ENCODE peak calls at places on chromosome 1, in nine cellular contexts. One of them, this sample, is unnamed.

GRCh38 chr1:151133339-151133761 is 13.1 kb downstream of the SEMA6C start:
- DNase-seq in lower lobe of right lung: no peak
- DNase-seq in HFFc6: no peak
- DNase-seq in tibial artery: peak
- DNase-seq in tibial nerve: no peak
- DNase-seq in PC-9: no peak
- DNase-seq in fibroblast of mammary gland: peak
- DNase-seq in colonic mucosa: no peak
- DNase-seq in GM23338: peak
- DNase-seq in this sample: no peak

GRCh38 chr1:183205196-183205781 is 19.2 kb downstream of the LAMC2 start:
- DNase-seq in PC-9: no peak
- DNase-seq in colonic mucosa: no peak
- DNase-seq in GM23338: no peak
- DNase-seq in HFFc6: peak
- DNase-seq in tibial nerve: peak
- DNase-seq in tibial artery: peak
- DNase-seq in lower lobe of right lung: no peak
- DNase-seq in fibroblast of mammary gland: peak
- DNase-seq in this sample: no peak

GRCh38 chr1:169106921-169107672 is 607 bp downstream of the ATP1B1 start:
- DNase-seq in HFFc6: peak
- DNase-seq in colonic mucosa: peak
- DNase-seq in PC-9: no peak
- DNase-seq in lower lobe of right lung: peak
- DNase-seq in fibroblast of mammary gland: peak
- DNase-seq in tibial artery: no peak
- DNase-seq in tibial nerve: no peak
- DNase-seq in GM23338: peak
- DNase-seq in this sample: peak

GRCh38 chr1:219185486-219186117 is 11.9 kb downstream of the LYPLAL1 start:
- DNase-seq in colonic mucosa: no peak
- DNase-seq in PC-9: no peak
- DNase-seq in tibial nerve: no peak
- DNase-seq in fibroblast of mammary gland: peak
- DNase-seq in lower lobe of right lung: no peak
- DNase-seq in GM23338: no peak
- DNase-seq in HFFc6: no peak
- DNase-seq in tibial artery: no peak
- DNase-seq in this sample: no peak

GRCh38 chr1:214678386-214678785 is 75.4 kb downstream of the CENPF start:
- DNase-seq in tibial artery: no peak
- DNase-seq in HFFc6: no peak
- DNase-seq in PC-9: no peak
- DNase-seq in fibroblast of mammary gland: peak
- DNase-seq in lower lobe of right lung: no peak
- DNase-seq in tibial nerve: no peak
- DNase-seq in colonic mucosa: peak
- DNase-seq in GM23338: no peak
- DNase-seq in this sample: no peak

GRCh38 chr1:156705918-156706646 is 699 bp upstream of the CRABP2 start:
- DNase-seq in tibial nerve: peak
- DNase-seq in GM23338: peak
- DNase-seq in PC-9: no peak
- DNase-seq in fibroblast of mammary gland: peak
- DNase-seq in tibial artery: peak
- DNase-seq in HFFc6: no peak
- DNase-seq in lower lobe of right lung: peak
- DNase-seq in colonic mucosa: peak
- DNase-seq in this sample: peak

GRCh38 chr1:221117548-221117951 is 238.3 kb downstream of the HLX start:
- DNase-seq in fibroblast of mammary gland: peak
- DNase-seq in lower lobe of right lung: no peak
- DNase-seq in GM23338: no peak
- DNase-seq in tibial artery: peak
- DNase-seq in HFFc6: peak
- DNase-seq in tibial nerve: peak
- DNase-seq in colonic mucosa: no peak
- DNase-seq in PC-9: peak
- DNase-seq in this sample: no peak

GRCh38 chr1:28982198-28982597 is 67.8 kb downstream of the EPB41 start:
- DNase-seq in colonic mucosa: no peak
- DNase-seq in fibroblast of mammary gland: no peak
- DNase-seq in tibial nerve: no peak
- DNase-seq in GM23338: no peak
- DNase-seq in lower lobe of right lung: no peak
- DNase-seq in tibial artery: no peak
- DNase-seq in HFFc6: no peak
- DNase-seq in PC-9: no peak
- DNase-seq in this sample: no peak

GRCh38 chr1:7516341-7516740 is 254.8 kb upstream of the VAMP3 start:
- DNase-seq in HFFc6: peak
- DNase-seq in tibial artery: no peak
- DNase-seq in colonic mucosa: no peak
- DNase-seq in GM23338: peak
- DNase-seq in lower lobe of right lung: peak
- DNase-seq in PC-9: no peak
- DNase-seq in tibial nerve: no peak
- DNase-seq in fibroblast of mammary gland: no peak
- DNase-seq in this sample: no peak

GRCh38 chr1:8198522-8198921 is 119.4 kb upstream of the SLC45A1 start:
- DNase-seq in PC-9: no peak
- DNase-seq in fibroblast of mammary gland: no peak
- DNase-seq in tibial artery: no peak
- DNase-seq in GM23338: no peak
- DNase-seq in tibial nerve: no peak
- DNase-seq in HFFc6: no peak
- DNase-seq in colonic mucosa: no peak
- DNase-seq in lower lobe of right lung: peak
- DNase-seq in this sample: no peak

GRCh38 chr1:230307213-230307612 is 118.9 kb downstream of the PGBD5 start:
- DNase-seq in colonic mucosa: no peak
- DNase-seq in HFFc6: no peak
- DNase-seq in tibial artery: no peak
- DNase-seq in fibroblast of mammary gland: no peak
- DNase-seq in tibial nerve: no peak
- DNase-seq in lower lobe of right lung: no peak
- DNase-seq in GM23338: no peak
- DNase-seq in PC-9: peak
- DNase-seq in this sample: no peak

GRCh38 chr1:31714442-31715096 is 10.8 kb upstream of the COL16A1 start:
- DNase-seq in lower lobe of right lung: no peak
- DNase-seq in PC-9: peak
- DNase-seq in tibial nerve: peak
- DNase-seq in tibial artery: peak
- DNase-seq in fibroblast of mammary gland: peak
- DNase-seq in HFFc6: peak
- DNase-seq in colonic mucosa: peak
- DNase-seq in GM23338: peak
- DNase-seq in this sample: peak

GRCh38 chr1:3068400-3069361 is at the start of gene PRDM16:
- DNase-seq in tibial nerve: peak
- DNase-seq in PC-9: no peak
- DNase-seq in tibial artery: peak
- DNase-seq in colonic mucosa: peak
- DNase-seq in lower lobe of right lung: peak
- DNase-seq in HFFc6: peak
- DNase-seq in fibroblast of mammary gland: peak
- DNase-seq in GM23338: peak
- DNase-seq in this sample: peak

DNA sequence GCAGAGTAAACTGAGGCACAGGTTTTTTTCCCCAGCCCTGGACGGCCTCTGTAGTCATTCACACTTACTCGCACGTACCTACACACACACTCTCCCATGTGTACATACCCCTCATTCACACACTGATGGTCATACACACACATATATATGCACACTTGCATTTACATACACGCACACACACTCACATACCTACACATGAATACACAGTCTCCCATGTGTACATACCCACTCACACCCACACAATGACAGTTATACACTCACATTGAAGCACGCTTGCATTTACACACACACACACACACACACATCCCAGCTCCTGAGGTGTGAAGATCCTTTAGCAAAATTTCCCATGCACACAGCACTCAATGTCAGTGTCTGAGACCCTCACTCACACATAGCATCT is 766 bp upstream of the FAM131C start:
- DNase-seq in GM23338: no peak
- DNase-seq in lower lobe of right lung: no peak
- DNase-seq in fibroblast of mammary gland: no peak
- DNase-seq in colonic mucosa: no peak
- DNase-seq in PC-9: no peak
- DNase-seq in tibial artery: no peak
- DNase-seq in tibial nerve: no peak
- DNase-seq in HFFc6: no peak
- DNase-seq in this sample: no peak
- TF ChIP-seq CTCF in GM23338: no peak
- TF ChIP-seq CTCF in lower lobe of right lung: no peak
- TF ChIP-seq CTCF in fibroblast of mammary gland: no peak
- TF ChIP-seq CTCF in colonic mucosa: no peak
- TF ChIP-seq CTCF in PC-9: no peak
- TF ChIP-seq CTCF in tibial artery: no peak
- TF ChIP-seq CTCF in tibial nerve: no peak
- TF ChIP-seq CTCF in HFFc6: no peak
- TF ChIP-seq CTCF in this sample: no peak

GRCh38 chr1:232856556-232856955 is 51.3 kb downstream of the MAP10 start:
- DNase-seq in PC-9: no peak
- DNase-seq in HFFc6: no peak
- DNase-seq in lower lobe of right lung: no peak
- DNase-seq in GM23338: no peak
- DNase-seq in tibial artery: no peak
- DNase-seq in fibroblast of mammary gland: no peak
- DNase-seq in tibial nerve: no peak
- DNase-seq in colonic mucosa: no peak
- DNase-seq in this sample: no peak

GRCh38 chr1:232853994-232854532 is 48.8 kb downstream of the MAP10 start:
- DNase-seq in PC-9: no peak
- DNase-seq in tibial artery: no peak
- DNase-seq in lower lobe of right lung: no peak
- DNase-seq in colonic mucosa: no peak
- DNase-seq in GM23338: no peak
- DNase-seq in fibroblast of mammary gland: peak
- DNase-seq in tibial nerve: no peak
- DNase-seq in HFFc6: no peak
- DNase-seq in this sample: no peak

GRCh38 chr1:232854786-232855185 is 49.6 kb downstream of the MAP10 start:
- DNase-seq in lower lobe of right lung: no peak
- DNase-seq in PC-9: no peak
- DNase-seq in GM23338: no peak
- DNase-seq in tibial nerve: no peak
- DNase-seq in tibial artery: no peak
- DNase-seq in fibroblast of mammary gland: no peak
- DNase-seq in HFFc6: no peak
- DNase-seq in colonic mucosa: no peak
- DNase-seq in this sample: no peak

DNA sequence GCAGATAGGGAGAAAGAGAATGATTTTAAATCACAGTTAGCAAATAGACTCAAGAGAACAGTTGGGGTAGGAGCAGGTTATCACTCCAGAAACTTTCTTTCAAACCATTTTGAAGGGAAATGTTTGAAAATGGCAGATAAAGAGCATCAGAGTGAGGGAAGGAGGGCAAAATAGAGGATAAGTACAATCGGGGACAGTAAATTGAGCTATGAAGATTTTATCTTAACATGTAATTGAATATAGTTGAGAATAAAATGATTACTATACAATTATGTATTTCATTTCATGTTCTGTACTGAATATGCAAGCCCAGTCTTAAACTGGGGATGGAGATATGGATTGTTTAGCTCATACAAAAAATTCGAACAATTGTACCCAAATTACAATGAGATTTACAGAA is 54.0 kb downstream of the MAP10 start:
- DNase-seq in tibial artery: no peak
- DNase-seq in colonic mucosa: no peak
- DNase-seq in GM23338: no peak
- DNase-seq in PC-9: no peak
- DNase-seq in lower lobe of right lung: no peak
- DNase-seq in HFFc6: no peak
- DNase-seq in fibroblast of mammary gland: no peak
- DNase-seq in tibial nerve: no peak
- DNase-seq in this sample: no peak
- TF ChIP-seq CTCF in tibial artery: no peak
- TF ChIP-seq CTCF in colonic mucosa: no peak
- TF ChIP-seq CTCF in GM23338: no peak
- TF ChIP-seq CTCF in PC-9: no peak
- TF ChIP-seq CTCF in lower lobe of right lung: no peak
- TF ChIP-seq CTCF in HFFc6: no peak
- TF ChIP-seq CTCF in fibroblast of mammary gland: no peak
- TF ChIP-seq CTCF in tibial nerve: no peak
- TF ChIP-seq CTCF in this sample: no peak

GRCh38 chr1:111223126-111223443 is 4.4 kb upstream of the CHI3L2 start:
- DNase-seq in PC-9: no peak
- DNase-seq in fibroblast of mammary gland: no peak
- DNase-seq in lower lobe of right lung: no peak
- DNase-seq in tibial artery: no peak
- DNase-seq in GM23338: no peak
- DNase-seq in colonic mucosa: no peak
- DNase-seq in HFFc6: no peak
- DNase-seq in tibial nerve: no peak
- DNase-seq in this sample: no peak
- TF ChIP-seq CTCF in PC-9: peak
- TF ChIP-seq CTCF in fibroblast of mammary gland: no peak
- TF ChIP-seq CTCF in lower lobe of right lung: no peak
- TF ChIP-seq CTCF in tibial artery: no peak
- TF ChIP-seq CTCF in GM23338: no peak
- TF ChIP-seq CTCF in colonic mucosa: no peak
- TF ChIP-seq CTCF in HFFc6: no peak
- TF ChIP-seq CTCF in tibial nerve: no peak
- TF ChIP-seq CTCF in this sample: no peak

DNA sequence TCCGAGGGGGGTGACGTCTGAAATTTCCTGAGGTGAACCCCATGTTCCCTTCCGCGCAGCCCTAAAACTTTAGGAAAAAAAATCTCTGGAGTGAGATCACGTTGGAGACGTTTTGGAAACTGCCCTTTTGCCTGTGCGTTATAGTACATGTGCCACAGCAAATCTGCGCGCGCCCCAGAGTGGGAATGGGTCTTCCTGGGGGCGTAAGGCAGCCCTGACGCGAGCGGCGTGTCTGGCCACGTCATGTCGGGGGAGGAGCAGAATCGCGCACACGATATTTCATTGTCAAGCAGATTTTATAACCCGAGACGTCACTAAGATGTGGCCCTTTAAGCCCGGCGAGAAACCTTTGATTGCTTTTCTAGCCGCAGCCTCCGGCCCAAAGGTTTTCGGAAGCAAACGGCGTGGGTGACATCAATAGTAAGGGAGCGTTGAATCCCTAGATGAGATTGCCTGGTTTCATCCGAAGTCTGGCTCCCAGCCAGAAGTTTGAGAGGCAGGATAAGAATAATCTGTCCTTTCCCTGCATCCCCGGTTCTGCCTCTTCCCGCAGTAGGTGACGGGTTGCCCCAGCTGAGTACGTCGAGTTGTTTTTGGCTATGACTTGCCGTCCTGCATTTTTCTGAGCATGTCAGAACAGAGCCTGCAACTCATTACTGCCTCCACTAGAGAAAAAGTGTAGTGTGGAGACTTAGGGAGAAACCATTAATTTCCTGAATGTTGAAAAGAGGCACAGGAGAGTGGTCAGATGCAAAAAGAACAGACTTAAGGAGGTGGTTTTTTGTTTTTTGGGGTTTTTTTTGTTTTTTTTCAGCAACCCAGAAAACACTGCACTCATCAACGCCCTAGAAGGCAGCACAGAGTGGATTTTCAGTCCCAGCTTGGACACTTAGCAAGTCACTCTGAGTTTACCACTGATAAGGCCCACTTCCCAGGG is 800 bp upstream of the PMVK start:
- DNase-seq in colonic mucosa: peak
- DNase-seq in PC-9: peak
- DNase-seq in tibial artery: peak
- DNase-seq in tibial nerve: peak
- DNase-seq in HFFc6: peak
- DNase-seq in lower lobe of right lung: peak
- DNase-seq in fibroblast of mammary gland: peak
- DNase-seq in GM23338: peak
- DNase-seq in this sample: peak
- TF ChIP-seq CTCF in colonic mucosa: no peak
- TF ChIP-seq CTCF in PC-9: peak
- TF ChIP-seq CTCF in tibial artery: peak
- TF ChIP-seq CTCF in tibial nerve: peak
- TF ChIP-seq CTCF in HFFc6: peak
- TF ChIP-seq CTCF in lower lobe of right lung: peak
- TF ChIP-seq CTCF in fibroblast of mammary gland: peak
- TF ChIP-seq CTCF in GM23338: no peak
- TF ChIP-seq CTCF in this sample: no peak

This sample was measured in mesothelial cell of epicardium.